ENCODE peak calls at places on chromosomes 13 and 19, in five cellular contexts. One of them, this sample, is unnamed.

GRCh38 chr13:29125934-29126424 is 305.8 kb downstream of the MTUS2 start:
- DNase-seq in K562: no peak
- DNase-seq in H1: no peak
- DNase-seq in GM12878: peak
- DNase-seq in HepG2: no peak
- DNase-seq in this sample: no peak

GRCh38 chr13:57286511-57287098 is 119.6 kb downstream of the PRR20E start:
- DNase-seq in GM12878: no peak
- DNase-seq in H1: no peak
- DNase-seq in K562: no peak
- DNase-seq in HepG2: no peak
- DNase-seq in this sample: no peak

GRCh38 chr13:27442071-27442647 is 8.2 kb downstream of the MTIF3 start:
- DNase-seq in HepG2: no peak
- DNase-seq in GM12878: no peak
- DNase-seq in K562: no peak
- DNase-seq in H1: no peak
- DNase-seq in this sample: no peak

GRCh38 chr19:2949939-2950285 is 5.1 kb upstream of the ZNF77 start:
- DNase-seq in HepG2: peak
- DNase-seq in GM12878: no peak
- DNase-seq in K562: peak
- DNase-seq in H1: no peak
- DNase-seq in this sample: peak

GRCh38 chr13:104357174-104357573 is 1291.0 kb upstream of the SLC10A2 start:
- DNase-seq in K562: no peak
- DNase-seq in HepG2: no peak
- DNase-seq in H1: no peak
- DNase-seq in GM12878: no peak
- DNase-seq in this sample: no peak

GRCh38 chr19:961866-962620 is 22.1 kb upstream of the WDR18 start:
- DNase-seq in K562: peak
- DNase-seq in H1: no peak
- DNase-seq in GM12878: no peak
- DNase-seq in HepG2: peak
- DNase-seq in this sample: no peak

GRCh38 chr13:102128216-102128800 is 273.5 kb downstream of the FGF14 start:
- DNase-seq in HepG2: no peak
- DNase-seq in GM12878: no peak
- DNase-seq in H1: no peak
- DNase-seq in K562: no peak
- DNase-seq in this sample: no peak

GRCh38 chr13:58302349-58302748 is 670.8 kb downstream of the PCDH17 start:
- DNase-seq in HepG2: no peak
- DNase-seq in GM12878: no peak
- DNase-seq in K562: no peak
- DNase-seq in H1: no peak
- DNase-seq in this sample: no peak

GRCh38 chr19:16143399-16144215 is at the start of gene HSH2D:
- DNase-seq in HepG2: peak
- DNase-seq in K562: no peak
- DNase-seq in H1: peak
- DNase-seq in GM12878: peak
- DNase-seq in this sample: no peak

GRCh38 chr13:94613051-94613450 is 11.4 kb downstream of the GPR180 start:
- DNase-seq in K562: no peak
- DNase-seq in HepG2: no peak
- DNase-seq in GM12878: no peak
- DNase-seq in H1: no peak
- DNase-seq in this sample: no peak

DNA sequence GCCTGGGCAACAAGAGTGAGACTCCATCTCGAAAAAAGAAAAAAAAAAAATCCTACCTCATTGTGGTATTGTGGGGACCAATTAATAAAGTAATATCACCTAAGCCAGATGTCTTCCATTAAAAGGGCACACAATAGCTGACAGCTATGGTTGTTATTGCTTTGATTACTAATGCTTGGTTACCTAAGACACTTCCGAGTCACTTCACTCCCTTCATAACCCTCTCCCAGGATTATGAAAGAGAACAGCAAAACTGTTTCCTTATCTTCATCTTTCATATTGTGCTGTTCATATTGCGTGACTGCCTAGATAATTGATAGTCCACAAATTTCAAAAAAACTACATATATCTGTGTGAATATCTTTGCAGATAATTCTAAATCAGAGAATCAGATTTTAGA is 10.3 kb upstream of the HSPH1 start:
- DNase-seq in H1: no peak
- DNase-seq in HepG2: no peak
- DNase-seq in K562: no peak
- DNase-seq in GM12878: no peak
- DNase-seq in this sample: peak
- TF ChIP-seq KDM1A in H1: no peak
- TF ChIP-seq KDM1A in HepG2: no peak
- TF ChIP-seq KDM1A in K562: no peak
- TF ChIP-seq KDM1A in GM12878: no peak
- TF ChIP-seq KDM1A in this sample: no peak

GRCh38 chr13:89457977-89458376 is 1786.8 kb downstream of the SLITRK5 start:
- DNase-seq in HepG2: no peak
- DNase-seq in K562: no peak
- DNase-seq in H1: no peak
- DNase-seq in GM12878: no peak
- DNase-seq in this sample: no peak
- TF ChIP-seq KDM1A in HepG2: no peak
- TF ChIP-seq KDM1A in K562: no peak
- TF ChIP-seq KDM1A in H1: no peak
- TF ChIP-seq KDM1A in GM12878: no peak
- TF ChIP-seq KDM1A in this sample: no peak

DNA sequence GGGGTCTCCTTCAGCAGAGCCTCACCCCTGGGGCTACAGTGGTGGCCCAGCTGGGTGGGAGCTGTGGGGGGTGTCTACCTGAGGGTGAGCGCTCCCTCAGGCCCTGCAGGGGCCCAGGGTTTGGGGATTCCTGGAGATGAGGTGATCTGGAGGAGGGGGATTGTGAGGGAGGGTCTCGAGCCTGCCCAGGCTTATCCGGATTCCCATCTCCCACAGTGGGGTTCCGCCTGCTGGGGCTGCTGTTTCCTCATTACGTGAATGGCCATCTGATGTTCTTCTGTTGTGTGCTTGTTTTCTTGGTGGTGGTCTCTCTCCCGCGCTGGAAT is 4.4 kb downstream of the PPP1R37 start:
- DNase-seq in H1: no peak
- DNase-seq in GM12878: no peak
- DNase-seq in HepG2: no peak
- DNase-seq in K562: no peak
- DNase-seq in this sample: no peak
- TF ChIP-seq KDM1A in H1: no peak
- TF ChIP-seq KDM1A in GM12878: no peak
- TF ChIP-seq KDM1A in HepG2: no peak
- TF ChIP-seq KDM1A in K562: no peak
- TF ChIP-seq KDM1A in this sample: no peak

GRCh38 chr19:33402421-33403220 is 29.1 kb downstream of the CEBPG start:
- DNase-seq in H1: no peak
- DNase-seq in GM12878: no peak
- DNase-seq in K562: no peak
- DNase-seq in HepG2: no peak
- DNase-seq in this sample: no peak
- TF ChIP-seq KDM1A in H1: no peak
- TF ChIP-seq KDM1A in GM12878: no peak
- TF ChIP-seq KDM1A in K562: no peak
- TF ChIP-seq KDM1A in HepG2: no peak
- TF ChIP-seq KDM1A in this sample: no peak

GRCh38 chr19:43668406-43669158 is 1.4 kb downstream of the PLAUR start:
- DNase-seq in K562: peak
- DNase-seq in H1: peak
- DNase-seq in GM12878: peak
- DNase-seq in HepG2: peak
- DNase-seq in this sample: peak

GRCh38 chr19:43667524-43668405 is 2.2 kb downstream of the PLAUR start:
- DNase-seq in HepG2: no peak
- DNase-seq in K562: peak
- DNase-seq in GM12878: no peak
- DNase-seq in H1: peak
- DNase-seq in this sample: no peak

GRCh38 chr19:43662487-43662886 is 7.5 kb downstream of the PLAUR start:
- DNase-seq in HepG2: peak
- DNase-seq in H1: peak
- DNase-seq in GM12878: no peak
- DNase-seq in K562: peak
- DNase-seq in this sample: no peak

GRCh38 chr19:43660301-43660700 is 9.7 kb downstream of the PLAUR start:
- DNase-seq in GM12878: no peak
- DNase-seq in K562: no peak
- DNase-seq in HepG2: no peak
- DNase-seq in H1: no peak
- DNase-seq in this sample: no peak

GRCh38 chr19:43664008-43664407 is 6.0 kb downstream of the PLAUR start:
- DNase-seq in GM12878: peak
- DNase-seq in HepG2: no peak
- DNase-seq in H1: no peak
- DNase-seq in K562: no peak
- DNase-seq in this sample: no peak
- TF ChIP-seq KDM1A in GM12878: no peak
- TF ChIP-seq KDM1A in HepG2: no peak
- TF ChIP-seq KDM1A in H1: no peak
- TF ChIP-seq KDM1A in K562: no peak
- TF ChIP-seq KDM1A in this sample: no peak

GRCh38 chr13:100403675-100404074 is 184.9 kb downstream of the GGACT start:
- DNase-seq in K562: no peak
- DNase-seq in H1: no peak
- DNase-seq in GM12878: no peak
- DNase-seq in HepG2: no peak
- DNase-seq in this sample: no peak

DNA sequence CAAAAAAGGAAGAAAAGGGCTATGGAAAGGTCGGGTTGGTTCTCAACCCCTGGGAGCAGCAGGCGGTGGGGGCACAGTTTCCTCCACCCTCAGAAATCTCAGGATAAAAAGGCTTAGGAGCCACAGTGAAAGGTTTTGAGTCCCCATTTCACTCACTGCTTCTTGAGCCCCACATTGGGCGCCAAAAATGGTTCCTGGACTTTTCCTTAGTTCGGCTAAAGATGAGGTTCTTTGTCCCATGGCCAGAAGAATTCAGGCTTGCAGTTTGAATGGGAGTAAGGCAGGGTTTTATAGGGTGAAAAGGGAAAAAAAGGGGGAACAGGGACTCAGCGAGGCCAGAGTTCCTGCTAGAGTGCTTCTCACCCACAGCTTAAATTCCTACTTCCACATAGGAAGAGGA is 179.5 kb downstream of the GGACT start:
- DNase-seq in K562: peak
- DNase-seq in H1: no peak
- DNase-seq in GM12878: no peak
- DNase-seq in HepG2: no peak
- DNase-seq in this sample: peak
- TF ChIP-seq KDM1A in K562: no peak
- TF ChIP-seq KDM1A in H1: no peak
- TF ChIP-seq KDM1A in GM12878: no peak
- TF ChIP-seq KDM1A in HepG2: no peak
- TF ChIP-seq KDM1A in this sample: no peak

DNA sequence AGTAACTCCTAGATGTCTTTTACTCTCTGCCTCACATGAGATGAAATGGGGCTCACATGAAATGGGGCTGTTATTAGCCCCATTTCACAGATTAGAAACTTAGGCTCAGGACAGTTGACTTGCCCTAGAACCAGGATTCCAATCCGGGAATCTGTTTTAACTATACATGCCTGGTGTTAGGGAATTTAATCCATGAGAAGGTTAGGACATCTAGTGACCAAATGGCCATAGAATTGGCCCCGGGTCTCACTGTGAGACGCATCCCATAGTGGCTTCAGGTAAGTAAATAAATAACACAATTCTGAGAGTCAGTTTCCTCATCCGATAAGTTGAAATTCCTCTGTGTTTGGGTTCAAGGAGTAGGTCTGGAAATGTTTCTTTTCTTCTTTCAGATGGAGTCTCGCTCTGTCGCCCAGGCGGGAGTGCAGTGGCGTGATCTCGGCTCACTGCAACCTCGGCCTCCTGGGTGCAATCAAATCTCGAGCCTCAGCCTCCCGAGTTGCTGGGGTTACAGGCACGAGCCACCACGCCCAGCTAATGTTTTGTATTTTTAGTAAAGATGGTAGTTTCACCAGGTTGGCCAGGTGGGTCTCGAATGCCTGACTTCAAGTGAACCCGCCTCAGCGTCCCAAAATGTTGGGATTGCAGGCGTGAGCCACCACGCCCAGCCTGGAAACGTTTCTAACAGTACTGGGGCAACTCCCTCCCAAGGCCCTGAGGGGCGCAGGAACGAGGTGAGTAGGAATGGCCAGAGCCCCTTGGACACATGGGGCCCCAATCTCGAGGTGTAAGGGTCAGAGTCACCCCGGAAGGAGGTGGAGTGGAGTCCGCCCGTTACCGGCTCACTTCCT is 1.2 kb upstream of the ZNF574 start:
- DNase-seq in H1: peak
- DNase-seq in K562: peak
- DNase-seq in GM12878: no peak
- DNase-seq in HepG2: no peak
- DNase-seq in this sample: peak
- TF ChIP-seq KDM1A in H1: no peak
- TF ChIP-seq KDM1A in K562: no peak
- TF ChIP-seq KDM1A in GM12878: no peak
- TF ChIP-seq KDM1A in HepG2: no peak
- TF ChIP-seq KDM1A in this sample: no peak

GRCh38 chr13:31982540-31982939 is 49.0 kb upstream of the FRY start:
- DNase-seq in K562: no peak
- DNase-seq in HepG2: peak
- DNase-seq in GM12878: no peak
- DNase-seq in H1: no peak
- DNase-seq in this sample: peak

GRCh38 chr13:31978021-31978420 is 53.6 kb upstream of the FRY start:
- DNase-seq in GM12878: no peak
- DNase-seq in H1: no peak
- DNase-seq in HepG2: no peak
- DNase-seq in K562: no peak
- DNase-seq in this sample: no peak

GRCh38 chr13:31982124-31982523 is 49.5 kb upstream of the FRY start:
- DNase-seq in HepG2: no peak
- DNase-seq in K562: no peak
- DNase-seq in H1: no peak
- DNase-seq in GM12878: no peak
- DNase-seq in this sample: no peak

GRCh38 chr13:31980842-31981241 is 50.7 kb upstream of the FRY start:
- DNase-seq in HepG2: no peak
- DNase-seq in GM12878: no peak
- DNase-seq in K562: no peak
- DNase-seq in H1: no peak
- DNase-seq in this sample: no peak
- TF ChIP-seq KDM1A in HepG2: no peak
- TF ChIP-seq KDM1A in GM12878: no peak
- TF ChIP-seq KDM1A in K562: no peak
- TF ChIP-seq KDM1A in H1: no peak
- TF ChIP-seq KDM1A in this sample: no peak